ENCODE peak calls at places on chromosomes 13 and 19, in six cellular contexts. G is adrenal gland; T is CD8-positive, alpha-beta T cell; L is IMR-90; B is left lung; E is HAP-1. F is an unnamed sample.

GRCh38 chr19:34217952-34218817 is 36.2 kb upstream of the GARRE1 start:
- DNase-seq in G (no peak), L (peak), B (no peak), T (peak), E (no peak), F (no peak)

GRCh38 chr13:41028051-41028450 is 8.9 kb upstream of the ELF1 start:
- DNase-seq in G (no peak), T (no peak), L (peak), B (no peak), E (no peak), F (no peak)

GRCh38 chr19:13410946-13411345 is 95.3 kb downstream of the CACNA1A start:
- DNase-seq in B (no peak), L (no peak), T (no peak), G (no peak), E (no peak), F (no peak)

GRCh38 chr19:29687244-29687896 is 22.1 kb downstream of the PLEKHF1 start:
- DNase-seq in T (no peak), L (peak), B (peak), G (no peak), E (no peak), F (no peak)

GRCh38 chr19:39247701-39248664 is 673 bp downstream of the IFNL4 start:
- DNase-seq in E (no peak), G (no peak), T (no peak), B (peak), L (no peak), F (peak)

GRCh38 chr19:35545855-35546381 is 492 bp downstream of the TMEM147 start:
- DNase-seq in B (no peak), T (no peak), E (peak), L (no peak), G (no peak), F (peak)

GRCh38 chr13:97359181-97360057 is 74.5 kb upstream of the RAP2A start:
- DNase-seq in E (peak), G (peak), B (no peak), L (peak), T (no peak), F (no peak)

GRCh38 chr19:49438261-49438660 is 3.1 kb downstream of the SLC17A7 start:
- DNase-seq in L (no peak), G (no peak), B (no peak), E (no peak), T (no peak), F (no peak)

GRCh38 chr13:78323040-78323439 is 280.3 kb downstream of the POU4F1 start:
- DNase-seq in G (no peak), B (no peak), L (no peak), T (no peak), E (no peak), F (no peak)

GRCh38 chr13:40275636-40276035 is 390.8 kb downstream of the FOXO1 start:
- DNase-seq in B (no peak), L (no peak), G (no peak), T (no peak), E (no peak), F (no peak)

GRCh38 chr13:99892866-99893504 is 78.6 kb downstream of the ZIC5 start:
- DNase-seq in T (no peak), G (no peak), E (no peak), L (no peak), B (no peak), F (no peak)

GRCh38 chr13:57557979-57558529 is 73.5 kb upstream of the PCDH17 start:
- DNase-seq in E (peak), L (no peak), B (no peak), T (no peak), G (no peak), F (no peak)

GRCh38 chr13:36981156-36981743 is 17.9 kb downstream of the ALG5 start:
- DNase-seq in B (no peak), E (peak), L (peak), G (no peak), T (no peak), F (no peak)

GRCh38 chr19:4987286-4987685 is 18.4 kb downstream of the KDM4B start:
- DNase-seq in T (no peak), L (no peak), B (no peak), G (peak), E (no peak), F (no peak)

GRCh38 chr19:30061557-30062330 is 119.7 kb downstream of the URI1 start:
- DNase-seq in E (no peak), B (no peak), G (peak), T (no peak), L (no peak), F (no peak)

GRCh38 chr13:46354143-46355087 is 32.6 kb downstream of the RUBCNL start:
- DNase-seq in L (peak), G (no peak), T (no peak), B (no peak), E (no peak), F (no peak)

GRCh38 chr13:32676242-32676641 is 90.0 kb downstream of the PDS5B start:
- DNase-seq in L (peak), G (no peak), B (no peak), T (no peak), E (no peak), F (no peak)

GRCh38 chr13:112117955-112118302 is 51.0 kb downstream of the SOX1 start:
- DNase-seq in L (no peak), G (no peak), T (no peak), B (peak), E (no peak), F (no peak)